ENCODE peak calls at places on chromosome 11, in ten cellular contexts. M is CD4-positive, alpha-beta memory T cell; Z is tibial artery; F is A549; O is GM23338; P is colonic mucosa; U is A673; H is left lung; S is GM23248; D is lung. R is an unnamed sample. For H3K4me1, the result is how much of the 10 kb centered on the place peaks cover.

GRCh38 chr11:15224466-15224865 is 109.7 kb downstream of the INSC start:
- DNase-seq in M (no peak), Z (no peak), F (no peak), O (no peak), P (no peak), U (no peak), H (no peak), S (no peak), D (no peak), R (no peak)

GRCh38 chr11:94835571-94835970 is 67.4 kb downstream of the AMOTL1 start:
- DNase-seq in M (no peak), Z (no peak), F (no peak), O (no peak), P (no peak), U (no peak), H (no peak), S (peak), D (no peak), R (no peak)

GRCh38 chr11:96257972-96258951 is 84.7 kb downstream of the MAML2 start:
- DNase-seq in M (peak), Z (no peak), F (no peak), O (no peak), P (no peak), U (no peak), H (no peak), S (peak), D (no peak), R (peak)

GRCh38 chr11:8327761-8328192 is 64.1 kb upstream of the LMO1 start:
- DNase-seq in M (no peak), Z (no peak), F (no peak), O (no peak), P (no peak), U (peak), H (no peak), S (no peak), D (no peak), R (no peak)

GRCh38 chr11:125566235-125566634 is 3.0 kb upstream of the EI24 start:
- DNase-seq in M (no peak), Z (no peak), F (no peak), O (no peak), P (no peak), U (no peak), H (no peak), S (no peak), D (no peak), R (no peak)

GRCh38 chr11:114876231-114876630 is 197.9 kb downstream of the NXPE2 start:
- DNase-seq in M (no peak), Z (no peak), F (no peak), O (no peak), P (no peak), U (no peak), H (no peak), S (no peak), D (no peak), R (no peak)

GRCh38 chr11:84719935-84720577 is 907.1 kb downstream of the DLG2 start:
- DNase-seq in M (no peak), Z (no peak), F (no peak), O (peak), P (peak), U (peak), H (peak), S (peak), D (no peak), R (no peak)

GRCh38 chr11:15236514-15236913 is 121.8 kb downstream of the INSC start:
- DNase-seq in M (no peak), Z (no peak), F (no peak), O (peak), P (no peak), U (no peak), H (no peak), S (no peak), D (no peak), R (no peak)

GRCh38 chr11:11468919-11469318 is 115.9 kb upstream of the CSNK2A3 start:
- DNase-seq in M (no peak), Z (peak), F (no peak), O (no peak), P (no peak), U (no peak), H (no peak), S (peak), D (no peak), R (no peak)

GRCh38 chr11:77658213-77659013 is 20.8 kb upstream of the CLNS1A start:
- DNase-seq in M (no peak), Z (no peak), F (no peak), O (no peak), P (no peak), U (no peak), H (no peak), S (peak), D (no peak), R (no peak)

GRCh38 chr11:119996556-119996955 is 141.4 kb downstream of the TRIM29 start:
- DNase-seq in M (no peak), Z (no peak), F (no peak), O (no peak), P (no peak), U (no peak), H (no peak), S (no peak), D (no peak), R (no peak)

GRCh38 chr11:109123811-109124787 is 297.9 kb upstream of the C11orf87 start:
- DNase-seq in M (no peak), Z (no peak), F (no peak), O (peak), P (no peak), U (peak), H (no peak), S (peak), D (no peak), R (no peak)

GRCh38 chr11:134562941-134563471 is 151.0 kb upstream of the B3GAT1 start:
- DNase-seq in M (no peak), Z (peak), F (no peak), O (no peak), P (peak), U (no peak), H (no peak), S (no peak), D (no peak), R (no peak)

GRCh38 chr11:111761056-111761455 is 5.1 kb downstream of the PPP2R1B start:
- DNase-seq in M (no peak), Z (no peak), F (no peak), O (no peak), P (no peak), U (no peak), H (no peak), S (no peak), D (no peak), R (no peak)

GRCh38 chr11:128745296-128746183 is 51.7 kb downstream of the FLI1 start:
- DNase-seq in M (no peak), Z (no peak), F (no peak), O (peak), P (no peak), U (peak), H (no peak), S (peak), D (no peak), R (no peak)

GRCh38 chr11:113689711-113690618 is 16.1 kb downstream of the TMPRSS5 start:
- DNase-seq in M (no peak), Z (no peak), F (no peak), O (no peak), P (no peak), U (no peak), H (no peak), S (no peak), D (no peak), R (no peak)

GRCh38 chr11:70859180-70859579 is 393.2 kb downstream of the SHANK2 start:
- DNase-seq in M (no peak), Z (no peak), F (no peak), O (no peak), P (no peak), U (no peak), H (no peak), S (no peak), D (no peak), R (no peak)

GRCh38 chr11:10302294-10302743 is 2.6 kb upstream of the ADM start:
- DNase-seq in M (no peak), Z (no peak), F (no peak), O (no peak), P (no peak), U (no peak), H (peak), S (no peak), D (peak), R (no peak)

GRCh38 chr11:44784438-44784760 is 57.6 kb downstream of the TSPAN18 start:
- DNase-seq in M (no peak), Z (no peak), F (no peak), O (no peak), P (no peak), U (no peak), H (no peak), S (no peak), D (no peak), R (no peak)

GRCh38 chr11:124627546-124627945 is 4.9 kb downstream of the TBRG1 start:
- DNase-seq in M (no peak), Z (no peak), F (no peak), O (no peak), P (no peak), U (no peak), H (no peak), S (no peak), D (no peak), R (no peak)

GRCh38 chr11:126146454-126147192 is 64.8 kb downstream of the RPUSD4 start:
- DNase-seq in M (no peak), Z (no peak), F (no peak), O (peak), P (no peak), U (no peak), H (no peak), S (no peak), D (no peak), R (no peak)

GRCh38 chr11:125429174-125429707 is 66.8 kb downstream of the FEZ1 start:
- DNase-seq in M (peak), Z (no peak), F (peak), O (peak), P (peak), U (peak), H (no peak), S (peak), D (no peak), R (no peak)

GRCh38 chr11:115585361-115586024 is 81.3 kb upstream of the CADM1 start:
- DNase-seq in M (no peak), Z (no peak), F (no peak), O (no peak), P (no peak), U (no peak), H (no peak), S (no peak), D (no peak), R (no peak)

GRCh38 chr11:113722934-113723333 is 16.8 kb upstream of the TMPRSS5 start:
- DNase-seq in M (no peak), Z (no peak), F (no peak), O (no peak), P (no peak), U (no peak), H (no peak), S (no peak), D (no peak), R (no peak)

GRCh38 chr11:129881570-129882170 is 13.7 kb downstream of the NFRKB start:
- DNase-seq in M (no peak), Z (no peak), F (peak), O (peak), P (peak), U (peak), H (no peak), S (peak), D (no peak), R (peak)

GRCh38 chr11:76598426-76598839 is 72.1 kb downstream of the LRRC32 start:
- DNase-seq in M (no peak), Z (no peak), F (peak), O (peak), P (no peak), U (no peak), H (no peak), S (peak), D (no peak), R (peak)

GRCh38 chr11:126332221-126332711 is 23.2 kb upstream of the ST3GAL4 start:
- DNase-seq in M (no peak), Z (peak), F (no peak), O (no peak), P (peak), U (no peak), H (no peak), S (peak), D (no peak), R (peak)

GRCh38 chr11:132244871-132245557 is 874.6 kb downstream of the NTM start:
- DNase-seq in M (no peak), Z (no peak), F (no peak), O (no peak), P (no peak), U (no peak), H (no peak), S (no peak), D (no peak), R (no peak)

GRCh38 chr11:133515075-133515474 is 17.2 kb downstream of the OPCML start:
- DNase-seq in M (no peak), Z (no peak), F (no peak), O (no peak), P (no peak), U (no peak), H (no peak), S (no peak), D (no peak), R (no peak)

GRCh38 chr11:62806611-62807121 is 1.4 kb upstream of the NXF1 start:
- DNase-seq in M (no peak), Z (no peak), F (no peak), O (no peak), P (no peak), U (no peak), H (no peak), S (peak), D (no peak), R (no peak)

GRCh38 chr11:27356624-27357222 is 6.3 kb downstream of the CCDC34 start:
- DNase-seq in M (no peak), Z (no peak), F (no peak), O (no peak), P (no peak), U (no peak), H (no peak), S (no peak), D (no peak), R (no peak)

GRCh38 chr11:79155237-79155636 is 285.6 kb downstream of the TENM4 start:
- DNase-seq in M (no peak), Z (no peak), F (no peak), O (no peak), P (no peak), U (no peak), H (no peak), S (no peak), D (no peak), R (no peak)

GRCh38 chr11:62737196-62737595 is 8.9 kb downstream of the TTC9C start:
- DNase-seq in M (no peak), Z (no peak), F (no peak), O (no peak), P (no peak), U (no peak), H (no peak), S (no peak), D (no peak), R (no peak)

GRCh38 chr11:2891291-2891690 is 5.7 kb upstream of the CDKN1C start:
- DNase-seq in M (no peak), Z (no peak), F (no peak), O (peak), P (no peak), U (peak), H (no peak), S (no peak), D (no peak), R (no peak)

GRCh38 chr11:66607126-66607834 is 9.2 kb upstream of the RBM14 start:
- DNase-seq in M (no peak), Z (peak), F (no peak), O (no peak), P (peak), U (no peak), H (peak), S (peak), D (peak), R (peak)

GRCh38 chr11:32045456-32045855 is 45.4 kb upstream of the RCN1 start:
- DNase-seq in M (no peak), Z (no peak), F (no peak), O (no peak), P (no peak), U (no peak), H (no peak), S (no peak), D (no peak), R (no peak)

GRCh38 chr11:114291381-114291780 is 4.8 kb upstream of the NNMT start:
- DNase-seq in M (no peak), Z (no peak), F (no peak), O (no peak), P (no peak), U (no peak), H (no peak), S (peak), D (no peak), R (no peak)

GRCh38 chr11:46865340-46865739 is 19.3 kb upstream of the CKAP5 start:
- DNase-seq in M (no peak), Z (no peak), F (no peak), O (no peak), P (no peak), U (no peak), H (no peak), S (peak), D (no peak), R (no peak)

GRCh38 chr11:72984448-72985077 is 157.6 kb downstream of the FCHSD2 start:
- DNase-seq in M (no peak), Z (no peak), F (no peak), O (no peak), P (no peak), U (no peak), H (no peak), S (no peak), D (no peak), R (no peak)
- H3K4me1 ChIP-seq in M (under half), Z (under half), F (under half), O (under half), P (under half), U (under half), H (half or more), S (under half), D (under half), R (under half)

DNA sequence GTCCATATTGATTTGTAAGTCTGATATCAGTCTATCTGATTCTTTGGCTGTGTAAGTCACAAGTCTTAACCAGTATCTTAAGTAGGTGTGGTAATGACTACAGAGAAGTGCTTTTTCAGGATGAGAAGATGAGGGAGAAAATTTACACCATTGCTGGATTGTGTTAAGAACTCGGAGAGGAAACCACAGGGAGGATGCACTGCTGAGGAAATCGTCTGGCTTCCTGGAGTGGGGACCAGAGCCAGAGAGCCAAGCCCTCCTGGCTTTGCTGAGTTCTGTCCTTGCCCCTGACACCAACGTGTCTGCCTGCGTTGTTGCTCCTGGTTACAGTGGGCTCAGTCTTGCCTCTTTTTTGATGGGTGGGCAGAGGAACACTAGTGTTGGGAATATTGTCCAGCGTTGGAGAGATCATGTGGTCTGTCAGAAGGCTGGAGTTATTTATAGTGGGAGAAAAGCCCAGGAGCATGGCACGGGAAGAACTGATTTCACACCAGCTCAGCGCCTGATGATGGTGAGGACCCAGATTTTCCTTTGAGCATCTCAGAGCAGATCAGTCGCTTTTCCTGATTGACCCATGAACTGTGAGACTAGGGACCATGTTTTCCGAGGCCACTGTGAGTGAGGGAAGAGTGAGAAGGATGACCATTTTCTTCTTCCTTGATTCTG is 29.6 kb downstream of the MARK2 start:
- DNase-seq in M (no peak), Z (no peak), F (no peak), O (no peak), P (no peak), U (no peak), H (no peak), S (peak), D (no peak), R (no peak)
- H3K4me1 ChIP-seq in M (half or more), Z (under half), F (half or more), O (under half), P (half or more), U (under half), H (half or more), S (under half), D (under half), R (under half)

DNA sequence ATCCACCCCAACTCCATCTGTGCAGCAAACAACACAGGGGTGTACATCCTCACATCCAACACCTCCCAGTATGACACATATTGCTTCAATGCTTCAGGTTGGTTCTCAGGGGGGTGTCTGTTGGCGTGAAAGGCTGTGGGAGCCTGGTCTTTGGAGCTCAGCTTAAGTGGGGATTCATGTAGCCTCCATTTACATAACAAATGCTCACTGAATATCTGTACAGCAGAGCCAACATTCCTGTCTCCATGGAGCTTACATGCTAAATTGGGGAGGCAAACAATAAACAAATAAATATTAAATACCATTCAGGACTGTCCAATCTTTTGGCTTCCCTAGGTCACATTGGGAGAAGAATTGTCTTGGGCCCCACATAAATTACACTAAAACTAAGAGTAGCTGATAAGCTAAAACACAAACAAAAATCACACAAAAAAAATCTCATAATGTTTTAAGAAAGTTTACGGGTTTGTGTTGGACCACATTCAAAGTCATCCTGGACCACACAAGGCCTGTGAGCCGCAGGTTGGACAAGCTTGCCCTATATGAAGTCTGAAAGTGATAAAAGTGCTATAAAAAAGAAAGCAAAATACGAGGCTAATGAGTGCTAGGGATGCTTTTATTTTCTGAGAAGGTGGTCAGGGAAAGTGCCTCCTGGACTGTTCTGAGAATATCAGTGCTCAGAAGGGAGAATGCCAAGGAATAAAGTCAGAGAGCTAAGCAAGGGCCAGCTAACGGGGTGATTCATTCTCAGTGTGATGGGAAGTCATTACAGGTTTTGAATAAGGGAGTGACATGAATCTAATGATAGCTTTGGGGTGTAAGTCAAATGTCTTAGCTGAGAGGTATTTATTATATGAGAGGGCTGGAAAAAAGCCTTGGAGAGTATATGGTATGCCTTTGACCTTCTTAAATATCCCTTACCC is 41.6 kb downstream of the CD44 start:
- DNase-seq in M (no peak), Z (no peak), F (no peak), O (peak), P (no peak), U (no peak), H (no peak), S (peak), D (no peak), R (no peak)
- H3K4me1 ChIP-seq in M (half or more), Z (under half), F (under half), O (under half), P (under half), U (under half), H (half or more), S (half or more), D (under half), R (under half)

DNA sequence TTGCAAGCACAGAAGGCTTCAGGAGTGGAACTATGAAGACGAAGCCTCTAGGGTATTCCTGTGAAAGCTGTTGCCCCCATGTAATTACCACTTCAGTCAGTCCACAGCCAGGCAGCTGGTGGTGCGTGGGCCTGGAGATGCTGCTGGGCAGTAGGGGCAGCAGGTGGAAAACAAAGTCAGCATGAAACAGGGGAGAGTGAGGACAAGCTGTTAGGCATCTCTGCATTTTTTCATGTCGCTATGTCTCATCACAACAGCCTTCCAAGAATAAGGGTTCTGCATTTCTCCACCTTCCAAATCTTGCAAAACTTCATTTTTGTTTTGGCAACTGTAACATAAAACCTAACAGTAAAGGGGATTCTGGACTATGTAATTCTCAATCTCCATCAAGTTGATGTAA is 757.5 kb downstream of the NELL1 start:
- DNase-seq in M (no peak), Z (no peak), F (no peak), O (no peak), P (no peak), U (no peak), H (no peak), S (no peak), D (no peak), R (no peak)
- H3K4me1 ChIP-seq in M (under half), Z (under half), F (under half), O (under half), P (under half), U (under half), H (under half), S (under half), D (under half), R (under half)

GRCh38 chr11:75375626-75376025 is 23.7 kb upstream of the RPS3 start:
- DNase-seq in M (no peak), Z (no peak), F (no peak), O (no peak), P (no peak), U (no peak), H (no peak), S (no peak), D (no peak), R (no peak)
- H3K4me1 ChIP-seq in M (under half), Z (under half), F (under half), O (under half), P (under half), U (under half), H (under half), S (under half), D (under half), R (under half)